ENCODE peak calls at places on chromosome 1, in four cellular contexts. F is upper lobe of left lung, W is ovary, Z is A549. M is an unnamed sample.

GRCh38 chr1:91979383-91979782 is 30.2 kb downstream of the BRDT start:
- DNase-seq in W (no peak), F (no peak), Z (no peak), M (no peak)

GRCh38 chr1:9443913-9444445 is 95.3 kb upstream of the SLC25A33 start:
- DNase-seq in F (no peak), Z (no peak), W (peak; percentile 77), M (no peak)

GRCh38 chr1:58781541-58782307 is 2.1 kb downstream of the JUN start:
- DNase-seq in Z (peak; percentile 63), W (peak; percentile 91), F (peak; percentile 51), M (no peak)

GRCh38 chr1:37255111-37255795 is 219.1 kb upstream of the ZC3H12A start:
- DNase-seq in W (no peak), F (no peak), Z (peak; percentile 19), M (peak; percentile 68)

GRCh38 chr1:17558954-17559617 is 19.6 kb downstream of the ARHGEF10L start:
- DNase-seq in F (no peak), W (no peak), Z (no peak), M (no peak)

GRCh38 chr1:78250201-78250600 is 204.4 kb downstream of the GIPC2 start:
- DNase-seq in F (no peak), Z (no peak), W (no peak), M (no peak)

GRCh38 chr1:6180578-6181311 is 624 bp upstream of the CHD5 start:
- DNase-seq in Z (no peak), W (peak; percentile 59), F (no peak), M (no peak)

GRCh38 chr1:29551536-29551935 is 315.2 kb downstream of the PTPRU start:
- DNase-seq in W (no peak), F (no peak), Z (no peak), M (no peak)

GRCh38 chr1:155093938-155094621 is 15.4 kb downstream of the EFNA3 start:
- DNase-seq in Z (peak; percentile 66), W (peak; percentile 70), F (peak; percentile 42), M (no peak)

GRCh38 chr1:108194051-108194450 is 6.1 kb downstream of the SLC25A24 start:
- DNase-seq in Z (no peak), F (no peak), W (no peak), M (no peak)
- H3K27ac ChIP-seq in Z (no peak overlapping the region), F (no peak overlapping the region), W (no peak overlapping the region), M (no peak overlapping the region)

GRCh38 chr1:7560601-7561181 is 210.4 kb upstream of the VAMP3 start:
- DNase-seq in Z (no peak), F (no peak), W (peak; percentile 19), M (no peak)

GRCh38 chr1:7558921-7559869 is 211.9 kb upstream of the VAMP3 start:
- DNase-seq in Z (no peak), F (no peak), W (peak; percentile 23), M (no peak)

GRCh38 chr1:7561331-7561921 is 209.7 kb upstream of the VAMP3 start:
- DNase-seq in F (no peak), W (no peak), Z (peak; percentile 46), M (peak; percentile 58)

GRCh38 chr1:7558481-7558880 is 212.6 kb upstream of the VAMP3 start:
- DNase-seq in W (peak; percentile 22), Z (no peak), F (no peak), M (no peak)

DNA sequence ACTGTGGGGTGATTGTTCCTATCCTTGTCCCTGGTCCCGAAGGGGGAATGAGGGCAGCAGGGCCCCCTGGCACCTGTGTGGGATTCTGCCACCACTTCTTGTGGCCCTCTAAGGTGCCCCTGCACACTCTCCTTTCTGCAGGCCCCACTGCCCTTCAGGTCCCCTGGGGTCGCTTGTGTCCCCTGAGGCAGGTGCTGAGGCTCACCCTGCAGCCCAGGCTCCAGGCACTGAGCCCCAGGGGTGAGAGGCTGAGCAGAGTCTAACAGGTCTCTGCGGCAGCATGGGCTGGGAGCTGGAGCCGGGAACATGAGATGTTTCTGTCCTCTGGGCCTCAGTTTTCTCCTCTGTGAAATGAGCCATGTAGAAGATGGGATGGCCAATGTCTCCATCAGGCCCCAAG is 211.0 kb upstream of the VAMP3 start:
- DNase-seq in W (peak; percentile 13), Z (no peak), F (no peak), M (no peak)
- H3K4me1 ChIP-seq in W (peaks cover 7% of the 10 kb centered on the region), Z (no peaks in the 10 kb centered on the region), F (no peaks in the 10 kb centered on the region), M (peaks cover 1% of the 10 kb centered on the region)

GRCh38 chr1:39488801-39489566 is 2.5 kb upstream of the BMP8A start:
- DNase-seq in Z (no peak), W (no peak), F (no peak), M (no peak)

GRCh38 chr1:39491146-39491921 is at the start of gene BMP8A:
- DNase-seq in W (peak; percentile 80), Z (peak; percentile 56), F (peak; percentile 70), M (no peak)

GRCh38 chr1:39489567-39490239 is 1.7 kb upstream of the BMP8A start:
- DNase-seq in W (no peak), F (no peak), Z (no peak), M (no peak)

GRCh38 chr1:39488012-39488545 is 3.4 kb upstream of the BMP8A start:
- DNase-seq in Z (no peak), F (no peak), W (no peak), M (no peak)

DNA sequence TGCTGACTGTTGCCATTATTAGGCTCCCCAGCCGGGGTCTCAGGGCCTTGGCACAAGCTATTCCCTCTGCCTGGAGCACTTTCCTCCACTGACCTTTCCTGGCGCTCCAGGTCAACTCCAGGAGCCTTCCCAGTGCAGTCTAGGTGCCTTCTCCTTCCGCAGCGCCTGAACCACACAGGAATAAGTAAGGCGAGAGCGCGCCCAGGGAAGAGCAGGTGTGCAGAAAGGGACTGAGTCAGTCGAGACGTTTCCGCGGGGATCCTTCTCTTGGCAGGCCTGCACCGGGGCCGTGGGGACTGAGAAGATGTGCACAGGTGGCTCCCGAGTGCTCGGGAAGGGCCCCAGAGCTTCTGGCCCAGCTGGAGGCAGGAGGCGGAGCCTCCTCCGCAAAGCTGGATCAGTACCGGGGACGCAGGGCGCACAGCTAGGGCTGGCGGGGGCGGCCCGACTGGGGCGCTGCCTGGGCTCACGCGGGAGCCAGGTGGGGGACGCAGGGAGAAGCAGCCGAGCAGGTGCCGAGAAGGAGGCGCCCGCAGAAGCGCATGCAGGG is 765 bp upstream of the BMP8A start:
- DNase-seq in F (no peak), W (no peak), Z (no peak), M (no peak)
- H3K4me3 ChIP-seq in F (peak overlapping the region; percentile 48), W (peak overlapping the region; percentile 50), Z (peak overlapping the region; percentile 74), M (peak overlapping the region; percentile 57)

GRCh38 chr1:96771847-96772246 is 50.3 kb downstream of the PTBP2 start:
- DNase-seq in F (no peak), W (no peak), Z (no peak), M (no peak)
- H3K27ac ChIP-seq in F (no peak overlapping the region), W (no peak overlapping the region), Z (no peak overlapping the region), M (no peak overlapping the region)

GRCh38 chr1:101262601-101263348 is 26.0 kb downstream of the S1PR1 start:
- DNase-seq in W (no peak), F (no peak), Z (no peak), M (no peak)
- H3K4me1 ChIP-seq in W (no peaks in the 10 kb centered on the region), F (peaks cover 46% of the 10 kb centered on the region), Z (peaks cover 36% of the 10 kb centered on the region), M (no peaks in the 10 kb centered on the region)

GRCh38 chr1:226598455-226598849 is 49.9 kb downstream of the STUM start:
- DNase-seq in F (no peak), Z (no peak), W (peak; percentile 9), M (no peak)

GRCh38 chr1:226597616-226598454 is 49.3 kb downstream of the STUM start:
- DNase-seq in Z (no peak), W (peak; percentile 17), F (no peak), M (no peak)

GRCh38 chr1:226593541-226593940 is 45.0 kb downstream of the STUM start:
- DNase-seq in F (no peak), W (no peak), Z (no peak), M (no peak)

GRCh38 chr1:226599636-226600238 is 51.2 kb downstream of the STUM start:
- DNase-seq in Z (no peak), W (no peak), F (no peak), M (no peak)

GRCh38 chr1:226596531-226597165 is 48.1 kb downstream of the STUM start:
- DNase-seq in F (no peak), W (peak; percentile 29), Z (no peak), M (no peak)
- H3K4me3 ChIP-seq in F (no peak overlapping the region), W (no peak overlapping the region), Z (no peak overlapping the region), M (no peak overlapping the region)